ENCODE peak calls at places on chromosomes 13 and 19, in ten cellular contexts. H is D341Med; O is fibroblast of mammary gland; N is esophagus squamous epithelium; E is naive thymus-derived CD8-positive, alpha-beta T cell; K is neural progenitor cell; L is NCI-H1694; R is amygdala; C is endothelial cell; S is HTR-8/SVneo. W is an unnamed sample.

GRCh38 chr13:37475151-37475550 is 123.4 kb downstream of the POSTN start:
- DNase-seq in L (no peak), N (no peak), K (no peak), H (no peak), S (no peak), C (no peak), R (no peak), O (no peak), E (no peak), W (no peak)

GRCh38 chr19:12665281-12665573 is 1.3 kb downstream of the MAN2B1 start:
- DNase-seq in K (no peak), R (no peak), O (no peak), C (no peak), L (no peak), E (peak), H (no peak), N (peak), S (no peak), W (peak)

GRCh38 chr19:42250666-42251531 is 4.0 kb downstream of the ERF start:
- DNase-seq in E (no peak), R (no peak), O (peak), H (no peak), K (no peak), L (no peak), N (no peak), S (no peak), C (no peak), W (no peak)

GRCh38 chr19:53520163-53520546 is 17.8 kb upstream of the ZNF331 start:
- DNase-seq in L (no peak), C (no peak), S (no peak), K (no peak), O (no peak), E (no peak), N (no peak), H (no peak), R (no peak), W (no peak)

GRCh38 chr19:28409859-28410258 is 803.1 kb downstream of the UQCRFS1 start:
- DNase-seq in L (no peak), R (no peak), O (no peak), S (no peak), N (no peak), H (no peak), C (no peak), E (no peak), K (no peak), W (no peak)

GRCh38 chr13:83780201-83780600 is 102.1 kb downstream of the SLITRK1 start:
- DNase-seq in N (no peak), C (peak), L (no peak), E (no peak), R (no peak), S (no peak), O (peak), H (no peak), K (peak), W (no peak)

GRCh38 chr13:98343461-98343860 is 166.4 kb upstream of the RNF113B start:
- DNase-seq in S (no peak), N (no peak), E (no peak), K (peak), C (no peak), R (no peak), O (no peak), H (no peak), L (no peak), W (no peak)

GRCh38 chr13:29835280-29836061 is 14.9 kb downstream of the UBL3 start:
- DNase-seq in C (no peak), S (no peak), K (no peak), N (no peak), O (no peak), H (no peak), R (no peak), E (no peak), L (no peak), W (no peak)

GRCh38 chr19:6032827-6033226 is 54.9 kb upstream of the RANBP3 start:
- DNase-seq in S (no peak), O (no peak), K (no peak), R (no peak), L (no peak), H (no peak), E (no peak), N (no peak), C (no peak), W (no peak)

GRCh38 chr19:4557186-4557970 is 2.1 kb downstream of the SEMA6B start:
- DNase-seq in R (no peak), E (no peak), L (no peak), K (no peak), C (no peak), H (no peak), N (no peak), S (no peak), O (no peak), W (no peak)

GRCh38 chr19:51059715-51060114 is 5.2 kb downstream of the KLK13 start:
- DNase-seq in O (no peak), H (no peak), S (no peak), N (no peak), E (no peak), K (no peak), C (no peak), R (no peak), L (no peak), W (no peak)

GRCh38 chr19:13953021-13953531 is 767 bp downstream of the DCAF15 start:
- DNase-seq in H (no peak), N (no peak), L (no peak), E (no peak), S (no peak), O (peak), K (peak), C (no peak), R (no peak), W (no peak)

GRCh38 chr13:78339927-78340326 is 263.4 kb downstream of the POU4F1 start:
- DNase-seq in L (no peak), R (no peak), E (no peak), N (no peak), C (no peak), H (no peak), S (no peak), O (no peak), K (no peak), W (no peak)

GRCh38 chr13:28320884-28321574 is 173.9 kb downstream of the FLT1 start:
- DNase-seq in K (no peak), S (no peak), C (no peak), R (no peak), E (no peak), L (no peak), H (no peak), O (no peak), N (no peak), W (no peak)

GRCh38 chr13:23750383-23751121 is 138.6 kb downstream of the MIPEP start:
- DNase-seq in R (no peak), L (no peak), H (no peak), O (peak), K (no peak), E (no peak), S (no peak), C (no peak), N (no peak), W (no peak)

GRCh38 chr13:80654638-80655249 is 313.8 kb upstream of the SPRY2 start:
- DNase-seq in E (no peak), C (no peak), S (no peak), O (no peak), R (no peak), N (no peak), L (no peak), H (peak), K (no peak), W (no peak)

GRCh38 chr13:51262501-51263211 is 40.5 kb downstream of the FAM124A start:
- DNase-seq in E (peak), K (peak), O (no peak), R (no peak), N (no peak), S (no peak), L (no peak), C (no peak), H (peak), W (no peak)

W was measured in effector memory CD8-positive, alpha-beta T cell.